ENCODE peak calls at places on chromosome 17, in four cellular contexts. Y is mucosa of descending colon, C is BJ, I is IMR-90. M is an unnamed sample.

GRCh38 chr17:31595076-31595475 is 203.6 kb downstream of the RAB11FIP4 start:
- DNase-seq in I (peak; percentile 66), Y (no peak), C (no peak), M (no peak)

GRCh38 chr17:61775364-61775763 is 88.0 kb downstream of the BRIP1 start:
- DNase-seq in C (no peak), Y (no peak), I (no peak), M (no peak)

GRCh38 chr17:41133880-41134735 is 6.2 kb downstream of the KRTAP4-6 start:
- DNase-seq in I (peak; percentile 71), C (no peak), Y (no peak), M (no peak)

GRCh38 chr17:42180922-42181850 is at the start of gene KCNH4:
- DNase-seq in I (peak; percentile 70), C (no peak), Y (peak; percentile 79), M (no peak)

GRCh38 chr17:72463287-72464102 is 342.7 kb downstream of the SOX9 start:
- DNase-seq in C (no peak), Y (no peak), I (no peak), M (no peak)

GRCh38 chr17:72466199-72466598 is 345.4 kb downstream of the SOX9 start:
- DNase-seq in I (peak; percentile 88), Y (no peak), C (peak; percentile 51), M (no peak)

GRCh38 chr17:73163043-73163442 is 1.8 kb upstream of the SSTR2 start:
- DNase-seq in I (no peak), C (no peak), Y (no peak), M (no peak)

GRCh38 chr17:64455993-64456885 is 7.3 kb downstream of the MILR1 start:
- DNase-seq in I (no peak), C (no peak), Y (no peak), M (no peak)

GRCh38 chr17:8556074-8556473 is 74.5 kb downstream of the MYH10 start:
- DNase-seq in Y (no peak), I (no peak), C (no peak), M (no peak)

GRCh38 chr17:55201609-55201932 is 63.2 kb upstream of the HLF start:
- DNase-seq in Y (no peak), C (no peak), I (no peak), M (no peak)

GRCh38 chr17:64984776-64985521 is 65.7 kb upstream of the LRRC37A3 start:
- DNase-seq in Y (no peak), C (peak; percentile 17), I (peak; percentile 23), M (no peak)

GRCh38 chr17:77254961-77255741 is 114.4 kb downstream of the SEC14L1 start:
- DNase-seq in I (peak; percentile 86), Y (no peak), C (no peak), M (no peak)

GRCh38 chr17:6761817-6762216 is 6.0 kb downstream of the XAF1 start:
- DNase-seq in C (no peak), Y (no peak), I (no peak), M (no peak)

GRCh38 chr17:38705803-38706624 is 941 bp downstream of the MLLT6 start:
- DNase-seq in C (no peak), Y (peak; percentile 70), I (no peak), M (no peak)

GRCh38 chr17:80885922-80886582 is 105.6 kb upstream of the CHMP6 start:
- DNase-seq in Y (no peak), C (no peak), I (no peak), M (no peak)

GRCh38 chr17:53006006-53006405 is 816.7 kb upstream of the KIF2B start:
- DNase-seq in Y (no peak), C (no peak), I (no peak), M (no peak)

GRCh38 chr17:17313350-17313991 is 10.3 kb downstream of the NT5M start:
- DNase-seq in C (no peak), I (no peak), Y (peak; percentile 66), M (no peak)

GRCh38 chr17:8857919-8858318 is 9.6 kb downstream of the PIK3R6 start:
- DNase-seq in C (peak; percentile 62), Y (no peak), I (peak; percentile 42), M (no peak)

GRCh38 chr17:74862919-74863318 is 3.2 kb upstream of the GRIN2C start:
- DNase-seq in Y (no peak), I (no peak), C (no peak), M (no peak)

GRCh38 chr17:48915459-48916282 is 7.5 kb downstream of the UBE2Z start:
- DNase-seq in Y (no peak), I (peak; percentile 93), C (peak; percentile 78), M (peak; percentile 22)

GRCh38 chr17:64128787-64129514 is 993 bp downstream of the ERN1 start:
- DNase-seq in Y (peak; percentile 60), I (no peak), C (no peak), M (no peak)

GRCh38 chr17:72931163-72931562 is 161.3 kb downstream of the SLC39A11 start:
- DNase-seq in C (no peak), Y (no peak), I (no peak), M (no peak)

GRCh38 chr17:30104575-30105339 is 11.9 kb upstream of the NSRP1 start:
- DNase-seq in I (peak; percentile 75), C (no peak), Y (peak; percentile 90), M (peak; percentile 71)

GRCh38 chr17:82892869-82893565 is 53.2 kb upstream of the ZNF750 start:
- DNase-seq in C (no peak), Y (peak; percentile 49), I (peak; percentile 8), M (no peak)

GRCh38 chr17:61407211-61407911 is 7.7 kb downstream of the TBX2 start:
- DNase-seq in Y (no peak), C (no peak), I (peak; percentile 31), M (no peak)

GRCh38 chr17:75810216-75810615 is 25.6 kb downstream of the UNK start:
- DNase-seq in C (no peak), I (no peak), Y (peak; percentile 93), M (no peak)

GRCh38 chr17:38579934-38580333 is 25.8 kb downstream of the SRCIN1 start:
- DNase-seq in Y (no peak), C (no peak), I (peak; percentile 13), M (no peak)

GRCh38 chr17:75627094-75627493 is 6.1 kb upstream of the SMIM5 start:
- DNase-seq in I (no peak), C (no peak), Y (no peak), M (no peak)

DNA sequence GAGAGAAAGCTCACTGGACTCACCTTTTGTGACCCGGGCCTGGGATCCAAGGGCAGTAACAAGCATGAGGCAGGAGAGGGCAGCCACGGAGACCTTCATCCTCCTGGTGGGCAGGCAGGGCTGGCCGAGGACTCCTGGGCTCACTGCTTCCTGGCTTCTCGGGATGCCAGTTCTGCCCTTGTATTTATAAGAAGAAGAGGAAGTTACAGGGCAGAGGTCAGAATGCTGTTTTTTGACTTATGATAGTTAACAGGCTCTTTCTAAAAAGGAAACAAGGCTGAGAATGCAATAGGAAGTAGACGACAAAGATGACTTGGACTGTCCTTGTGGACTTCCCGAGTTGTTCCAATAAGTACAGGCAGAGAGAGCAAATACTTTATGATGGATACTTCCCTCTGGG is at the start of gene CCL23:
- DNase-seq in Y (no peak), C (no peak), I (no peak), M (no peak)
- TF ChIP-seq CTCF in Y (no peak), C (no peak), I (no peak), M (no peak)

DNA sequence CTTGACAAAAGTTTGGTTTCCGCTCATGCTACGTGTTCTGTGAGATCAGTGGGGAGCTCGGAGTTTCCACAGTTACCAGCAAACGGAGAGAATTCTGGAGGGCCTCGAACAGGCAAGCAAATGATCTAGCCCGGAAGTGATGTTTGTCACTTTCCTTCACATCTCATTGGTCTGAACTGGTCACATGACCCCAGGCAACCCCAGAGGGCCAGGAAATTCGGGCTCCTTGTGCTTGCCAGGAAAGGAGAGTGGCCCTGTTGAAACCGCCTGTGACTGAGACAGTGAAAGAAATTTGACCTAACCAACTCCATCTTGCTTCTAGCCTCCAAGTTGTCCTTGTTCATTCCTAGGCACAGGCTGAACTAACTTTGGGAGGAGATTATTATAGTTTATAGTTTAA is 23.0 kb downstream of the SPPL2C start:
- DNase-seq in I (no peak), Y (no peak), C (no peak), M (peak; percentile 10)
- H3K4me3 ChIP-seq in I (no peak overlapping the region), Y (no peak overlapping the region), C (no peak overlapping the region), M (no peak overlapping the region)

GRCh38 chr17:45160505-45161287 is 979 bp upstream of the HEXIM2 start:
- DNase-seq in Y (peak; percentile 79), C (no peak), I (peak; percentile 61), M (no peak)
- TF ChIP-seq CTCF in Y (no peak), C (peak; percentile 23), I (peak; percentile 30), M (no peak)

GRCh38 chr17:78384479-78385175 is 6.2 kb downstream of the PGS1 start:
- DNase-seq in C (no peak), I (no peak), Y (no peak), M (no peak)
- H3K4me3 ChIP-seq in C (no peak overlapping the region), I (no peak overlapping the region), Y (no peak overlapping the region), M (no peak overlapping the region)

DNA sequence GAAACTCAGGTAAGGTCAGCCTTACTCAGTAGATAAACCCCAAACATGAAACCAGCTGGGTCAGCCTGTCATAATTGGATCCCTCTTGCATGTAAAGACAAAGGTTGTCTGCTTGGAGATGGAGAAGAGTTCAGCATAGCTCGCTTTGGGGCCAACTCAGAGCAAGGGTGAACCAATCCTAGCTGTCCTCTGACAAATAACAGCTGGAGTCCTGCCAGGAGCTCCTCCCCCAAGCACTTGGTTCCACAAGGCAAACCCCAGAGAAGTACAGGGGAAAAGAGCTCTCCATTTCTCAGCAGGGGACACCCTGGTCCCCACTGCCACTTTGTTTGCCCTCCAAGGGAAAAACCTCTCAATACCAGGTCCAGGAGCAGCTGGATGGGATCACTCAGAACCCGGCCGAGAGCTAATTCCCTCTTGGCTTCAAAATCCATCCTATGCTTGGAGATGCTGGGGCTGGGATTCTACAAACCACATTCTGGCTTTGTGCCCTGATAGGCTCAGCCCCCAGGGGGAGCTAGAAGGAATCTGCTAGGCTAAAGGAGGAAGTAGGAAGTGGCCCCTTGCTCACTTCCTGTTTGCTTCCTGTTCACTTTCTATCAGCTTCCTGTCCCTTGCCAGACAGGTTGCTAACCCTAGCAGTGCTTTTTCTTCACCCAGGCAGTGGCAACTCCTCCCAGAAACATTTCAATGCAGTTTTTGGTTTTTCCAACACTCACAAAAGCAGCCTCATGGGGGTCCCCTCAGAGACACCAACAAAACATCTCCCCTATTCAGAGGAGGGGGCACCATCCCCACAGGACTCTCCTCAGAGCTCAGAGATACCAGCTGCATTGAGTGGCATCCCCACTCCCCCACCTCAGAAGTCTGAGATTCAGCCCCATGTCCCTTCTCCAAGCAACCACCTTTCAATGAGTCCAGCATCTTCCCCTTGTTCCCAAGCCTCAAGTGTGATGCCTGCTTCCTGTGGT is 30.7 kb downstream of the CDRT4 start:
- DNase-seq in Y (peak; percentile 75), I (peak; percentile 34), C (no peak), M (peak; percentile 52)
- TF ChIP-seq CTCF in Y (no peak), I (peak; percentile 30), C (peak; percentile 17), M (peak; percentile 60)

GRCh38 chr17:11209906-11210305 is 31.1 kb upstream of the SHISA6 start:
- DNase-seq in Y (no peak), C (no peak), I (no peak), M (no peak)

GRCh38 chr17:11204991-11205390 is 36.0 kb upstream of the SHISA6 start:
- DNase-seq in C (no peak), I (no peak), Y (no peak), M (no peak)

DNA sequence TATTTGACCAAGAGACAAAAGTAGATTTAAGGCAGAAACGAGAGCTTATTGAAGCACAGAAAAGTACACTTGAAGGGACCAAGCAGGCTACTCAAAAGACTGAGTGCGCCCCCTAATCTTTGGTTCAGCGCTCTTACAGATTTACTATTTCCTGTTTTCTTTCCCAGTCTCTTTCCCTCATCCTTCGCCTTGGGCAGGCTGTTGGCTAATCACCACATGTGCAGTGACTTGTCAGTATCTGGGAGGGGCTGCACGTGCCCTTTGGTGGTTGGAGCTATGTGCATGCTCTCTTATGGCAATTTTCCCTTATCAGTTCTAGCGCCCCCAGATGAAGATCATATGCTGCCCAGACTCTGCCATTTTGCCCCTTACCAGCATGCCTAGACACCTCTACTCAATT is 35.4 kb upstream of the SHISA6 start:
- DNase-seq in Y (no peak), C (no peak), I (no peak), M (no peak)
- H3K4me3 ChIP-seq in Y (no peak overlapping the region), C (no peak overlapping the region), I (no peak overlapping the region), M (no peak overlapping the region)

M was measured in HFF-Myc.